ENCODE peak calls at places on chromosomes 6 and 20, in four cellular contexts. R is mucosa of descending colon, J is fibroblast of pulmonary artery, G is psoas muscle. D is an unnamed sample.

GRCh38 chr20:56237337-56237736 is 11.2 kb upstream of the MC3R start:
- DNase-seq in G (no peak), J (no peak), R (no peak), D (no peak)

GRCh38 chr6:48036316-48036715 is 74.7 kb downstream of the PTCHD4 start:
- DNase-seq in R (no peak), G (no peak), J (peak), D (peak)

GRCh38 chr6:41785689-41786450 is 1.6 kb upstream of the TOMM6 start:
- DNase-seq in J (peak), G (peak), R (no peak), D (peak)

GRCh38 chr20:35319206-35320197 is 27.3 kb upstream of the FAM83C start:
- DNase-seq in R (no peak), J (peak), G (no peak), D (peak)

GRCh38 chr6:73704798-73705197 is 8.8 kb downstream of the CD109 start:
- DNase-seq in G (no peak), R (no peak), J (no peak), D (peak)

GRCh38 chr6:139407718-139408222 is 33.3 kb upstream of the CITED2 start:
- DNase-seq in R (no peak), G (no peak), J (peak), D (peak)

GRCh38 chr6:10557886-10558285 is 36.7 kb downstream of the GCNT2 start:
- DNase-seq in G (no peak), J (no peak), R (no peak), D (no peak)

GRCh38 chr20:51533291-51534172 is 9.0 kb downstream of the NFATC2 start:
- DNase-seq in G (no peak), J (peak), R (no peak), D (peak)

DNA sequence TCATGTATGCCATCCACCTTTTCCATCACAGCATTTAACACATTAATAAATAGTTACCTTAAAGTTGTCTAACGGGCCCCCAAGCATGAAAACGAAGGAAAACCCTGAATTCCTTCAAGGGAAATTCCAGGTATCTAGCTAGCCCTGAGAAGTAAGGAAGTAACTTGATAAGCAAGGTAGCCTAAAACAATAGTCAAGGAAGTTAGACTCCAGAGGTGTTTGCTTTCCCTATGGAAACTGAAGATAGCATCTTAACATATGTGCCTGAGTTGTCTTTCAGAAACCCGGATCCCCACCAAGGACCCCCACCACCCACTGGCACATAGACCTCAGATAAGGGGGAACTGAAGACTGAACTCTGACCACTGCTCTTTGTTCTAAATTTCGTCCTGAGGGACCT is 127.4 kb downstream of the TBXT start:
- DNase-seq in R (no peak), G (no peak), J (no peak), D (no peak)
- H3K4me3 ChIP-seq in R (no peak), G (no peak), J (no peak), D (no peak)

GRCh38 chr20:21029356-21029755 is 76.8 kb downstream of the LINC00237 start:
- DNase-seq in G (no peak), J (no peak), R (no peak), D (no peak)
- TF ChIP-seq CTCF in G (no peak), J (no peak), R (no peak), D (no peak)

DNA sequence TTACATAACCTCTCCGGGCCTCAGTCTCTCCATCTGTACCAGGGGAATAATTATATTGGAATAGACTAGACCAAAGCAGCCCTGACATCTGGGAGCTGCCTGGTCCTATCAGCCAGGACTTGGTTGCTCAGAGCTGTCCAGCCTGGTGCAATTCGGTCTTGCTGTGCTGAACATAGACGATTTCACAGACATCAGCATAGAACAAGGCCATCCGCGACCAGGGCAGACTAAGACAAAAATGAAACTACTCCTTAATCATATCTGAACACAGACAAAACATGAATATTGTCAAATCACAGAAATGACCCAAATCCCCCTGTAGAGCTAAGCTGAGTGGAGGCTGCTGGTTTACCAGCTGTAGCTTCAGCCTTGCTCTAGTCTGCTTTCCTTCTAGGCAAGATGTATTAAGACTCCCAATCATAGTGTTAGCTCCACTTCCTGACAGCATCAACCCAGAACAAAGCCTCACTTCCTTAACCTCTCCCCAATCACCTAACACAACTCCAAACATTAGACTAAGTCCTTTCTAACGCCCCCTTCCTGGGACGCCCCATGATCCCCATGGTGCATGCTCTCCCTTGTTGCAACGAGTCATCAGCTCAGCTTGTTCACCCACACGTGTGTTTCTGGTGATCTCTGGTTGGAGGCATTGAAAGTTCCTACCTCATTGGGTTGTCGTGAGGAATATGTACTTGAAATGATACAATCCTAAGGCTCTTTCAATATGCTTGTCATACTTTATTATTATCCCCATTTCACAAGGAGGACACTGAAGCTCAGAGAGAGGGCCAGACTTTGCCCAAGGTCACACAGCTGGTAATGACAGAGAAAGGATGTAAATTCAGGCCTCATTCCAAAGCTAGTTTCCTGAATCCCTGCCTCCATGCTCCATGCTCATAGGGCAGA is 3.5 kb upstream of the MAPK13 start:
- DNase-seq in R (no peak), G (no peak), J (peak), D (peak)
- H3K4me3 ChIP-seq in R (no peak), G (no peak), J (no peak), D (no peak)

GRCh38 chr6:108961077-108961476 is 112.9 kb downstream of the ARMC2 start:
- DNase-seq in J (no peak), R (no peak), G (no peak), D (no peak)

GRCh38 chr6:108958900-108959770 is 110.9 kb downstream of the ARMC2 start:
- DNase-seq in R (no peak), G (no peak), J (no peak), D (no peak)

GRCh38 chr6:108961985-108962384 is 113.8 kb downstream of the ARMC2 start:
- DNase-seq in G (no peak), J (peak), R (no peak), D (peak)

GRCh38 chr6:108959972-108960582 is 111.9 kb downstream of the ARMC2 start:
- DNase-seq in J (no peak), G (no peak), R (no peak), D (no peak)

DNA sequence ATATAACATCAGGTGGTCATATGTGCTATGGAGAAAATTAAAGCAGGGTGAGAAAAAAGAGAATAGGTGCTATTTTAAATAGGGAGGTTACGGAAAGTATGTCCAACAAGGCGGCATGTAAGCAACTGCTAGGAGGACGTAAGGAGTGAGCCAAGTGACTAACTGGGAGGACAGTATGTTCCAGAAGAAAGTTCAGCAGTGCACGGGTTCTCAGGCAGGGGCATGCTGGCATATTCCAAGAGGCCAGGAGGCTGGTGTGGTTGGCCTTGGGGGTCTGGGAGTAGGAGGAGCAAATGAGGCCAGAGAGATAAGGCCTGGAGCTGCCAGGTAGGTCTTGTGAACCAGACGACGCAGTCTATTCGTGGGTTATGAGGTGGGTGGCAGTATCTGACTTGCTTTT is 112.4 kb downstream of the ARMC2 start:
- DNase-seq in G (no peak), R (no peak), J (peak), D (peak)
- TF ChIP-seq CTCF in G (no peak), R (no peak), J (no peak), D (no peak)

DNA sequence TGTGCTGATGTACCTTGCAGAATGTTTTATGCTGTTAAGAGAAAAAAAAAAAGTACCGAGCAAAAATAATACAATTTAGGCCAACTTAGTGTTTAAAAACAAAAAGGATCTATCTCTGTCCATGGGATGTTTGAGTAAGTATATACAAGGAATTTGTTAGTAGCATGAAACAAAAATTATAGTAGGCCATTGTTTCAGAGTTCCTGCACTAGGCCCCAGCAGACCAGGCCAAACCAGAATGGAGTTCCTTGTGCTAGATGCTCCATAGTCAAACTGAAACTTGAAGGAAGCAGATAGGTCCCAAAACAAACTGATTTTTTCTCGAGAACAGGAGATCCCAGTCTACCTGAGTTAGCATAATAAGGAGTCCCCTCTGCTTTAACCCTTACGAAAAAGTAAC is 72.5 kb downstream of the SNX9 start:
- DNase-seq in J (no peak), G (no peak), R (no peak), D (no peak)
- H3K4me3 ChIP-seq in J (no peak), G (no peak), R (no peak), D (no peak)

DNA sequence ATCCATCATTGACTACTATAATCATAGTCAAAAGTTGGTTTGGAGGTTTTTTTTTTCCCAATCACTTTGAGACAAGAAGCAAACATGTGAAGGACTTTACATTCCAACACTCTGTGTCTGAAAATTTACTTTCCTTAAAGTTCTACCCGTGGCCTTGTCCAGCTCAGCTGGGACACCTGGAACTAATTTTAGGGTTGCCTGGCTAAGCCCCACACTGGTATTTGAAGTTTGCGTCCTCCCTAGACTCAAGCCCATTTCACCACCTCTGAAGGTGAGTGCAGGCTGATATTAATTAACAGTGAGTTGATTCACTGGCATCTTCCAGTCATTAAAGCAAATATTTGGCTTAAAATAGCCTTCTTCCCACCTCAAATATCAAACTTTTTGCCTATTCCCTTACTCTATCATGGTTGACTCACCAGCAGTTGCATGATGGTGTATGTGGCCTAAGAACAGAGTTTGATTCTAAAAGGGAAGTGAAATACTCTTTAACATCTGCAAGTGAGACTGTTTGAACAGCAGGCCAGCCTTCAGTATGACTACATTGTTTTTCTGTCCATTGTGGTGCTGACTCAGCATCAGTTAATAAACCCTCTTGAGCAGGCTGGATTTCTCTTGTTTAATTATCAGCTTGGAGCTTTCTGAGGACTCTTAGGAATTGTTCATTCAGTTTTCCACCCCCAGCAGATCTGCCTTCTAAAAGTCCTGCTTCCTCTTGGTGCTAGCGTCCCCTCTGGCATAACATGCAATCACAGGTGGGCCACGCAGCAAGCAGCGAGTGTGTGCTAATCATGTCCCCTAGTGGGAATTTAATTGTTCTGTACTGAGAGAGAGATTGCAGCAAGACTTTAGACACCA is 1.8 kb upstream of the PRDM1 start:
- DNase-seq in J (peak), G (peak), R (no peak), D (peak)
- TF ChIP-seq CTCF in J (peak), G (no peak), R (no peak), D (peak)

GRCh38 chr6:44249082-44249748 is 2.3 kb downstream of the HSP90AB1 start:
- DNase-seq in J (no peak), R (no peak), G (peak), D (no peak)
- H3K4me3 ChIP-seq in J (peak), R (no peak), G (peak), D (peak)

DNA sequence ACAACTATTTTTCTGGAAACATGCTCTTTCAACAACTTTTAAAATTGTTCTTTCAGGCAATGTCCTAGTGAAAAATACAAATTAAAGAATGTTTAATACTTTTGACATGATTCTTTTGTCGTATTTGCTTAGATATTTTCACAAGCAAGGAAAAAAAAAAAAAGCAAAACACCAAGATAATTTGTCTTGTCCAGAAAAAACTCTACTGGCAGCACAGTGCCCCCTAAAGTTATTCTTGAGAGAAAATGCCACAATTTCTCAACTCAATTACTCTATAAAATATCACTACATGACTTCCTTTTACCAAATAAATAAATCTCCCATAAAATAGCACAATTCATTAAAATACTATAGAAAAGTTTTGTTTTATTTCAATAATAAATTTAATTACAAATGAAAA is 652.5 kb upstream of the EPHA7 start:
- DNase-seq in G (no peak), R (no peak), J (peak), D (peak)
- TF ChIP-seq CTCF in G (no peak), R (no peak), J (peak), D (peak)

DNA sequence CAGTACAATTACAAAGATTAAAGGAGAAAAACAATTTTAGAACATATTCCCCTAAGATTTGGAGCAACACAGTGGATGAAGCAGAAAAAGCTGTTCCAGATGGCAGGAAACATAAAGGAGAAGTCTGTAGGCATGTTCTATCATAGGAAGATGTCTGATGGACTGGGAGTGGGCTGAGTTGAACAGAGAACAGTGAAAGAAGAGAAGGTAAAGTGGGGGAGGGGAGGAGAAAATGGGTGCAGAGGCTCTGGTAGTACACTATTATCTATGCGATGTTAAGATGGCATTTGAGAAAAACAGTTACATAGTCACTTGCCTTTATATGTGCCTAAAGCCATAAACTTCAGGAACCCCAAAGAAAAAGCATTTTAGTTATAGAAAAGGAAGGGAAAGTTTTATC is 4.2 kb upstream of the PHIP start:
- DNase-seq in G (no peak), R (no peak), J (no peak), D (no peak)
- H3K4me3 ChIP-seq in G (no peak), R (no peak), J (no peak), D (no peak)

GRCh38 chr6:17102258-17102870 is 514 bp downstream of the STMND1 start:
- DNase-seq in J (no peak), G (no peak), R (no peak), D (no peak)

GRCh38 chr6:17101422-17102257 is at the start of gene STMND1:
- DNase-seq in R (peak), G (peak), J (peak), D (peak)

GRCh38 chr6:17099401-17100059 is 2.3 kb upstream of the STMND1 start:
- DNase-seq in J (no peak), G (no peak), R (no peak), D (no peak)

GRCh38 chr6:17107768-17108325 is 6.0 kb downstream of the STMND1 start:
- DNase-seq in J (no peak), R (no peak), G (no peak), D (no peak)

GRCh38 chr6:17103715-17104114 is 1.9 kb downstream of the STMND1 start:
- DNase-seq in G (no peak), J (no peak), R (no peak), D (no peak)
- TF ChIP-seq CTCF in G (no peak), J (peak), R (no peak), D (no peak)